ENCODE peak calls at places on chromosomes 13 and 19, in five cellular contexts. One of them, this sample, is unnamed. For H3K4me1, the result is how much of the 10 kb centered on the place peaks cover.

GRCh38 chr13:42487221-42487620 is 86.7 kb upstream of the TNFSF11 start:
- DNase-seq in sigmoid colon: no peak
- DNase-seq in H1: no peak
- DNase-seq in suprapubic skin: no peak
- DNase-seq in K562: no peak
- DNase-seq in this sample: no peak

GRCh38 chr13:98613591-98613990 is 36.7 kb upstream of the STK24 start:
- DNase-seq in sigmoid colon: no peak
- DNase-seq in H1: no peak
- DNase-seq in suprapubic skin: no peak
- DNase-seq in K562: no peak
- DNase-seq in this sample: no peak

GRCh38 chr13:21676611-21677021 is 5.7 kb downstream of the FGF9 start:
- DNase-seq in sigmoid colon: peak
- DNase-seq in H1: peak
- DNase-seq in suprapubic skin: no peak
- DNase-seq in K562: peak
- DNase-seq in this sample: peak

GRCh38 chr19:39270091-39270871 is 2.1 kb downstream of the IFNL2 start:
- DNase-seq in sigmoid colon: no peak
- DNase-seq in H1: no peak
- DNase-seq in suprapubic skin: peak
- DNase-seq in K562: no peak
- DNase-seq in this sample: no peak

GRCh38 chr13:29679357-29680050 is 84.0 kb upstream of the SLC7A1 start:
- DNase-seq in sigmoid colon: no peak
- DNase-seq in H1: no peak
- DNase-seq in suprapubic skin: no peak
- DNase-seq in K562: no peak
- DNase-seq in this sample: peak

GRCh38 chr13:40334616-40335015 is 331.8 kb downstream of the FOXO1 start:
- DNase-seq in sigmoid colon: no peak
- DNase-seq in H1: peak
- DNase-seq in suprapubic skin: no peak
- DNase-seq in K562: no peak
- DNase-seq in this sample: no peak

GRCh38 chr19:7550987-7551761 is 15.7 kb downstream of the PNPLA6 start:
- DNase-seq in sigmoid colon: peak
- DNase-seq in H1: peak
- DNase-seq in suprapubic skin: no peak
- DNase-seq in K562: peak
- DNase-seq in this sample: peak

GRCh38 chr19:31905980-31906948 is 439.1 kb upstream of the ZNF507 start:
- DNase-seq in sigmoid colon: peak
- DNase-seq in H1: no peak
- DNase-seq in suprapubic skin: peak
- DNase-seq in K562: no peak
- DNase-seq in this sample: peak

GRCh38 chr13:85434927-85435326 is 364.3 kb downstream of the SLITRK6 start:
- DNase-seq in sigmoid colon: no peak
- DNase-seq in H1: no peak
- DNase-seq in suprapubic skin: no peak
- DNase-seq in K562: no peak
- DNase-seq in this sample: no peak

GRCh38 chr13:102773441-102774209 is at the start of gene TEX30:
- DNase-seq in sigmoid colon: peak
- DNase-seq in H1: peak
- DNase-seq in suprapubic skin: peak
- DNase-seq in K562: peak
- DNase-seq in this sample: peak

GRCh38 chr13:112781287-112781686 is 91.4 kb downstream of the ATP11A start:
- DNase-seq in sigmoid colon: no peak
- DNase-seq in H1: peak
- DNase-seq in suprapubic skin: peak
- DNase-seq in K562: no peak
- DNase-seq in this sample: no peak

GRCh38 chr13:46166221-46166584 is 15.8 kb downstream of the LCP1 start:
- DNase-seq in sigmoid colon: no peak
- DNase-seq in H1: no peak
- DNase-seq in suprapubic skin: no peak
- DNase-seq in K562: no peak
- DNase-seq in this sample: no peak

GRCh38 chr13:46168818-46169217 is 13.2 kb downstream of the LCP1 start:
- DNase-seq in sigmoid colon: no peak
- DNase-seq in H1: no peak
- DNase-seq in suprapubic skin: no peak
- DNase-seq in K562: no peak
- DNase-seq in this sample: no peak

GRCh38 chr13:46170268-46170667 is 11.7 kb downstream of the LCP1 start:
- DNase-seq in sigmoid colon: no peak
- DNase-seq in H1: no peak
- DNase-seq in suprapubic skin: no peak
- DNase-seq in K562: no peak
- DNase-seq in this sample: no peak

GRCh38 chr13:46166947-46167610 is 14.9 kb downstream of the LCP1 start:
- DNase-seq in sigmoid colon: no peak
- DNase-seq in H1: no peak
- DNase-seq in suprapubic skin: no peak
- DNase-seq in K562: no peak
- DNase-seq in this sample: no peak

GRCh38 chr13:46168341-46168740 is 13.6 kb downstream of the LCP1 start:
- DNase-seq in sigmoid colon: no peak
- DNase-seq in H1: no peak
- DNase-seq in suprapubic skin: no peak
- DNase-seq in K562: peak
- DNase-seq in this sample: peak
- TF ChIP-seq POLR2AphosphoS5 in sigmoid colon: no peak
- TF ChIP-seq POLR2AphosphoS5 in H1: no peak
- TF ChIP-seq POLR2AphosphoS5 in suprapubic skin: no peak
- TF ChIP-seq POLR2AphosphoS5 in K562: no peak
- TF ChIP-seq POLR2AphosphoS5 in this sample: no peak

DNA sequence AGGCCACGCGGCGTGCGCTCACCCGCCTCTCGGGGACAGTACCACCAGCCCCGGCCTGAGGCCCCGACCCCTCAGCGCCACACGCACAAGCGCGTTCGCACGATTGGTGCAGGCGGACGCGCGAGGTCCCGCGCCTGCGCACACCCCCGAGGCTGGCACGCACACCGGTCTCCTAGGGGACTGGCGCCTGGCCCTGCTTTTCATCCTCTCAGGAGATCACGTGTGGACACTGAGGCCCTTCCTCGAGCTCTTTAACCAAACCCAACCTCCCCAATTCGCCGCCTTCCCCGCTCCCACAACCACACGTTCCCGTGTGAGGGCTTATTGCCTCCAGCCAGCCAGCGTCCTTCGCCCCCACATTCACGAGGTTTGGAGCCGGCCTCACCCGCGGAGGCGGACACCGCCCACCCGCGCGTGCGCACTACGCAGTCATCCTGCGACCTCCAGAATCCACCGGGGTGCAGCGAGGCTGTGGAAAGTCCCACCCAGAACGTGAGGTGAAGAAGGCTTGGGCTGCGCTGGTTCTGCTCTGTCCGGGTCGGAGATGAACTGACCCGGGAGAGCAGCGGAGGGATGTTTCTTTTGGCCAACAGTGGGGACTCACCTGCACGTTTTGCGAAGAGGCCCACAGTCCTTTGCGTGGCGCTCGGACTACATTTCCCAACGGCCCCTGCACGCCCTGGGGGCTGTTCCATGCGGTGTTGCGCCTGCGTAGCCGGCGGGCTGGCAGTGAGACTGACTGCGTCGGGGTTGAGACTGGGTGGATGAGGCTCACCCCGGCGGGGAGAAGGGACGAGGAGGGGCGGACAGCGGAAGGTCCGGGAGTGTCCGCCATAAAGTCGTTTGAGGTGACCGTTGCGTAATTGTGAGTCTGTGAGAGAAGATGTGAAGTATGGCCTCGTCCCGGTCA is 539 bp upstream of the ZNF667 start:
- DNase-seq in sigmoid colon: peak
- DNase-seq in H1: peak
- DNase-seq in suprapubic skin: peak
- DNase-seq in K562: peak
- DNase-seq in this sample: peak
- TF ChIP-seq EP300 in sigmoid colon: no peak
- TF ChIP-seq EP300 in H1: no peak
- TF ChIP-seq EP300 in suprapubic skin: no peak
- TF ChIP-seq EP300 in K562: no peak
- TF ChIP-seq EP300 in this sample: no peak

DNA sequence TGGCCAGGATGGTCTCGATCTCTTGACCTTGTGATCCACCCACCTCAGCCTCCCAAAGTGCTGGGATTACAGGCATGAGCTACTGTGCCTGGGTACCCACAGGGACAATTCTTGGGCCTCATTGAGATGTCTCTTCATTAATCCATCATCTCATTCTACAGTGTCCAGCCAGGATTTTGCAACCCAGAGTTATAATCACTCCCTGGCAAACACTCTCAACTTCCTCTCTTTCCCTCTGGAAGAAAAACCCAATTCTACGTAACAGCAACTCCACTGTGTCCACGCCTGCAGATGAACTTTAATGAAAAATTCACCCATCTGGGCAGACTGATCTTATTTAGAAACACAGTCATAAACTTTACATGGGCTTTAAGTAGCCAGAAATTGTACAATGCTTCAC is 90.1 kb upstream of the ABCC4 start:
- DNase-seq in sigmoid colon: no peak
- DNase-seq in H1: no peak
- DNase-seq in suprapubic skin: no peak
- DNase-seq in K562: no peak
- DNase-seq in this sample: no peak
- H3K4me1 ChIP-seq in sigmoid colon: under half
- H3K4me1 ChIP-seq in H1: under half
- H3K4me1 ChIP-seq in suprapubic skin: under half
- H3K4me1 ChIP-seq in K562: under half
- H3K4me1 ChIP-seq in this sample: under half

GRCh38 chr19:55005684-55006488 is 32.2 kb downstream of the GP6 start:
- DNase-seq in sigmoid colon: no peak
- DNase-seq in H1: no peak
- DNase-seq in suprapubic skin: no peak
- DNase-seq in K562: peak
- DNase-seq in this sample: no peak
- TF ChIP-seq POLR2AphosphoS5 in sigmoid colon: peak
- TF ChIP-seq POLR2AphosphoS5 in H1: peak
- TF ChIP-seq POLR2AphosphoS5 in suprapubic skin: peak
- TF ChIP-seq POLR2AphosphoS5 in K562: peak
- TF ChIP-seq POLR2AphosphoS5 in this sample: peak